ENCODE peak calls at places on chromosome 7, in seven cellular contexts. I is IMR-90, P is upper lobe of left lung, T is heart left ventricle, D is gastrocnemius medialis, K is neural progenitor cell, Z is Peyer's patch. Q is an unnamed sample. For H3K9me3, the result is how much of the 10 kb centered on the place peaks cover.

GRCh38 chr7:42142089-42142488 is 94.9 kb downstream of the GLI3 start:
- DNase-seq in I (no peak), P (no peak), T (no peak), K (no peak), D (no peak), Z (no peak), Q (no peak)

GRCh38 chr7:123499211-123499968 is 35.0 kb downstream of the IQUB start:
- DNase-seq in P (no peak), I (no peak), Z (no peak), D (no peak), K (no peak), T (no peak), Q (no peak)

GRCh38 chr7:112654322-112655216 is 135.6 kb downstream of the TMEM168 start:
- DNase-seq in P (no peak), T (no peak), K (no peak), D (no peak), Z (no peak), I (no peak), Q (no peak)

GRCh38 chr7:134535919-134536299 is 8.5 kb downstream of the AKR1B10 start:
- DNase-seq in I (no peak), K (no peak), D (no peak), P (no peak), T (no peak), Z (no peak), Q (no peak)

GRCh38 chr7:157621131-157621681 is 284.4 kb downstream of the DNAJB6 start:
- DNase-seq in P (peak), D (no peak), K (no peak), I (no peak), Z (peak), T (peak), Q (no peak)

GRCh38 chr7:22662031-22662430 is 65.0 kb upstream of the IL6 start:
- DNase-seq in Z (no peak), T (no peak), K (no peak), I (peak), D (no peak), P (no peak), Q (no peak)

GRCh38 chr7:30681262-30682130 is 760 bp downstream of the CRHR2 start:
- DNase-seq in T (no peak), Z (no peak), I (no peak), K (peak), P (peak), D (no peak), Q (no peak)

GRCh38 chr7:85806321-85806720 is 619.5 kb upstream of the SEMA3D start:
- DNase-seq in D (no peak), T (no peak), P (no peak), Z (no peak), K (peak), I (no peak), Q (no peak)

GRCh38 chr7:57328963-57329362 is 121.0 kb upstream of the ZNF716 start:
- DNase-seq in P (no peak), I (no peak), Z (no peak), T (no peak), K (no peak), D (no peak), Q (no peak)

GRCh38 chr7:156928406-156928747 is 21.1 kb upstream of the NOM1 start:
- DNase-seq in I (no peak), D (no peak), K (no peak), P (no peak), T (no peak), Z (no peak), Q (no peak)

GRCh38 chr7:111560773-111561658 is 1.3 kb downstream of the IMMP2L start:
- DNase-seq in I (peak), K (peak), Z (no peak), T (no peak), P (no peak), D (no peak), Q (no peak)

GRCh38 chr7:120944826-120945562 is 5.6 kb upstream of the ING3 start:
- DNase-seq in P (no peak), Z (no peak), D (no peak), K (no peak), I (no peak), T (no peak), Q (no peak)

GRCh38 chr7:82617156-82617555 is 173.6 kb upstream of the CACNA2D1 start:
- DNase-seq in I (no peak), T (no peak), D (no peak), Z (no peak), P (no peak), K (no peak), Q (no peak)

GRCh38 chr7:32378991-32379390 is 111.2 kb downstream of the LSM5 start:
- DNase-seq in T (no peak), P (no peak), K (no peak), D (no peak), I (no peak), Z (no peak), Q (no peak)

GRCh38 chr7:1412322-1413261 is 46.7 kb downstream of the MICALL2 start:
- DNase-seq in K (peak), Z (peak), D (peak), T (peak), P (peak), I (peak), Q (peak)

GRCh38 chr7:78383096-78383495 is 584.5 kb downstream of the PHTF2 start:
- DNase-seq in P (no peak), K (no peak), Z (no peak), D (no peak), T (no peak), I (no peak), Q (no peak)

GRCh38 chr7:67937717-67938191 is 941.1 kb downstream of the TYW1 start:
- DNase-seq in I (peak), K (no peak), Z (no peak), T (no peak), P (no peak), D (no peak), Q (no peak)

GRCh38 chr7:80257751-80258150 is 123.1 kb downstream of the GNAI1 start:
- DNase-seq in Z (no peak), P (no peak), T (no peak), D (no peak), I (no peak), K (no peak), Q (no peak)

GRCh38 chr7:156994417-156994816 is 16.0 kb downstream of the MNX1 start:
- DNase-seq in P (no peak), D (no peak), I (no peak), Z (no peak), T (no peak), K (no peak), Q (no peak)

GRCh38 chr7:97024209-97025129 is at the start of gene DLX5:
- DNase-seq in K (peak), Z (no peak), D (no peak), P (peak), T (peak), I (peak), Q (peak)

GRCh38 chr7:1015196-1015595 is 29.1 kb upstream of the GPR146 start:
- DNase-seq in K (no peak), Z (no peak), I (no peak), T (no peak), P (no peak), D (no peak), Q (no peak)

GRCh38 chr7:125670926-125671572 is 741.4 kb upstream of the POT1 start:
- DNase-seq in I (no peak), P (no peak), D (no peak), Z (no peak), T (no peak), K (peak), Q (no peak)

GRCh38 chr7:47786557-47787248 is 161.6 kb downstream of the PKD1L1 start:
- DNase-seq in I (peak), D (peak), T (no peak), P (no peak), K (peak), Z (peak), Q (peak)

GRCh38 chr7:79823246-79823951 is 311.2 kb upstream of the GNAI1 start:
- DNase-seq in P (no peak), T (no peak), I (peak), D (no peak), K (no peak), Z (no peak), Q (no peak)

GRCh38 chr7:66952343-66953043 is 31.5 kb downstream of the TMEM248 start:
- DNase-seq in I (peak), P (no peak), D (no peak), T (no peak), K (no peak), Z (peak), Q (no peak)

GRCh38 chr7:137324796-137325700 is 18.5 kb downstream of the PTN start:
- DNase-seq in T (no peak), P (no peak), Z (no peak), I (no peak), K (no peak), D (no peak), Q (no peak)

GRCh38 chr7:11831727-11832495 is at the start of gene THSD7A:
- DNase-seq in D (no peak), Z (peak), K (peak), T (peak), P (peak), I (peak), Q (peak)

GRCh38 chr7:145884716-145885514 is 231.7 kb upstream of the CNTNAP2 start:
- DNase-seq in I (no peak), P (no peak), Z (no peak), T (no peak), K (no peak), D (no peak), Q (no peak)

GRCh38 chr7:155677688-155678087 is 33.2 kb downstream of the RBM33 start:
- DNase-seq in D (no peak), T (no peak), K (no peak), I (no peak), Z (no peak), P (no peak), Q (no peak)

GRCh38 chr7:104972510-104972909 is 41.5 kb upstream of the KMT2E start:
- DNase-seq in K (no peak), D (no peak), Z (no peak), I (peak), T (no peak), P (no peak), Q (no peak)

GRCh38 chr7:135670179-135670578 is 7.9 kb downstream of the STMP1 start:
- DNase-seq in I (peak), D (no peak), Z (no peak), T (no peak), K (no peak), P (no peak), Q (no peak)

GRCh38 chr7:29972315-29972669 is 17.3 kb downstream of the SCRN1 start:
- DNase-seq in I (no peak), Z (no peak), D (no peak), T (no peak), K (no peak), P (no peak), Q (no peak)

GRCh38 chr7:156131881-156132280 is 319.6 kb upstream of the SHH start:
- DNase-seq in T (no peak), K (no peak), Z (no peak), P (no peak), I (no peak), D (no peak), Q (no peak)

GRCh38 chr7:100035865-100036264 is 13.7 kb upstream of the ZSCAN21 start:
- DNase-seq in D (no peak), I (peak), K (no peak), P (no peak), T (no peak), Z (no peak), Q (no peak)

GRCh38 chr7:101972627-101973026 is 155.2 kb downstream of the CUX1 start:
- DNase-seq in P (no peak), D (peak), K (no peak), T (no peak), I (no peak), Z (no peak), Q (no peak)

GRCh38 chr7:13846386-13846785 is 143.1 kb downstream of the ETV1 start:
- DNase-seq in D (no peak), T (no peak), K (no peak), P (no peak), Z (no peak), I (no peak), Q (no peak)

GRCh38 chr7:55109384-55110167 is 90.8 kb downstream of the EGFR start:
- DNase-seq in I (peak), P (no peak), Z (no peak), D (peak), T (no peak), K (no peak), Q (no peak)

GRCh38 chr7:150728011-150728410 is 9.2 kb upstream of the GIMAP5 start:
- DNase-seq in T (no peak), I (no peak), Z (no peak), D (no peak), K (no peak), P (no peak), Q (no peak)

GRCh38 chr7:134547738-134548054 is 1.2 kb upstream of the AKR1B15 start:
- DNase-seq in I (peak), P (no peak), Z (peak), K (peak), D (peak), T (peak), Q (peak)

GRCh38 chr7:95478139-95479037 is 7.4 kb upstream of the ASB4 start:
- DNase-seq in K (peak), I (peak), D (no peak), Z (peak), P (no peak), T (no peak), Q (no peak)
- H3K27ac ChIP-seq in K (no peak), I (no peak), D (no peak), Z (no peak), P (no peak), T (no peak), Q (no peak)

GRCh38 chr7:34026481-34027225 is 121.3 kb downstream of the BMPER start:
- DNase-seq in P (no peak), Z (no peak), K (no peak), I (peak), T (no peak), D (no peak), Q (no peak)
- H3K9me3 ChIP-seq in P (under half), Z (under half), K (under half), I (under half), T (under half), D (under half), Q (under half)

GRCh38 chr7:130989006-130989795 is 255.2 kb upstream of the KLF14 start:
- DNase-seq in Z (no peak), P (no peak), I (no peak), D (no peak), T (no peak), K (no peak), Q (no peak)
- TF ChIP-seq CTCF in Z (no peak), P (no peak), I (no peak), D (no peak), T (no peak), K (no peak), Q (no peak)

GRCh38 chr7:44259547-44260457 is 59.0 kb downstream of the YKT6 start:
- DNase-seq in K (no peak), Z (peak), D (peak), I (peak), T (no peak), P (peak), Q (peak)

GRCh38 chr7:44257213-44257612 is 56.4 kb downstream of the YKT6 start:
- DNase-seq in I (no peak), D (no peak), P (peak), Z (no peak), T (no peak), K (no peak), Q (no peak)

GRCh38 chr7:44257618-44258422 is 57.0 kb downstream of the YKT6 start:
- DNase-seq in P (peak), T (peak), I (peak), K (peak), D (peak), Z (peak), Q (peak)

GRCh38 chr7:44258423-44258760 is 57.6 kb downstream of the YKT6 start:
- DNase-seq in D (no peak), P (no peak), K (no peak), I (no peak), T (no peak), Z (no peak), Q (no peak)

DNA sequence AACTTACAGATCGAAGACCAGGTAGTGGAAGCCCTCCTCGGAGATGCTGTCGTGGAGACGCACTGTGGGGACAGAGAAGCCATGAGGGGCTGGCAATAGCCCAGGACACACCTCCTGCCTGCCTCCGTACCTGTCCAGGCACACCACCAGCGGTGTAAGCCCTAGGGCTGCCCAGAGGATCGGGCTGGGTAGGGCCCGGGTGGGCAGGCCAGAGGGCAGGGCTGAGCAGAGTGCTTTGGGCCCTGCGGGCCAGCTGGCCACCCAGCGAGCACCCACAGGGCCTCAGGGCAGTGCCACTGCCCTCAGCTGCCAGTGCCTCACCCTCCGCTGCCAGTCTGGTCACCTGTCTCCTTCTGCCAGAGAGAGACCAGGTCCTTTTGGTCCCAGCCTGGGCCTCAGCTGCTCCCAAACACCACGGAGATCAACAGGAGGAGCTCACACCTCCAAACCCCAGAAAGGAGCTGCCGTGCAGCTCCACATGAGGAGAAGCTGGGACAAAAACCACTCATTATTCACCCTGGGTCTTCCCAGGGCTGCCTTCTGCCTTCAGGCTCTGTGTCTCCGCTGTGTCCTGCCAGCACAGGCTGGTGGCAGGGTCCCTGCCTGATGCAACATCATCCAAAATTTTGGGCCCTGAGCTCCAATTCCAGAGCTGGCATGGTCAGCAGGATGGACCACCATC is 58.2 kb downstream of the YKT6 start:
- DNase-seq in I (no peak), D (peak), K (no peak), T (no peak), P (peak), Z (no peak), Q (no peak)
- H3K27ac ChIP-seq in I (no peak), D (peak), K (no peak), T (peak), P (peak), Z (peak), Q (peak)

GRCh38 chr7:153543232-153543631 is 509.0 kb upstream of the DPP6 start:
- DNase-seq in K (no peak), T (no peak), I (no peak), D (no peak), Z (no peak), P (no peak), Q (no peak)
- H3K9me3 ChIP-seq in K (under half), T (under half), I (under half), D (under half), Z (under half), P (under half), Q (under half)

GRCh38 chr7:36083626-36084380 is 69.3 kb upstream of the EEPD1 start:
- DNase-seq in Z (no peak), K (no peak), P (no peak), T (no peak), D (no peak), I (no peak), Q (no peak)

GRCh38 chr7:36085096-36085495 is 68.0 kb upstream of the EEPD1 start:
- DNase-seq in Z (no peak), P (peak), D (no peak), T (no peak), I (no peak), K (no peak), Q (no peak)

GRCh38 chr7:36086571-36086970 is 66.5 kb upstream of the EEPD1 start:
- DNase-seq in T (no peak), Z (no peak), D (no peak), P (no peak), K (no peak), I (no peak), Q (no peak)

GRCh38 chr7:36082910-36083309 is 70.1 kb upstream of the EEPD1 start:
- DNase-seq in P (no peak), K (peak), I (no peak), D (no peak), T (no peak), Z (no peak), Q (no peak)

DNA sequence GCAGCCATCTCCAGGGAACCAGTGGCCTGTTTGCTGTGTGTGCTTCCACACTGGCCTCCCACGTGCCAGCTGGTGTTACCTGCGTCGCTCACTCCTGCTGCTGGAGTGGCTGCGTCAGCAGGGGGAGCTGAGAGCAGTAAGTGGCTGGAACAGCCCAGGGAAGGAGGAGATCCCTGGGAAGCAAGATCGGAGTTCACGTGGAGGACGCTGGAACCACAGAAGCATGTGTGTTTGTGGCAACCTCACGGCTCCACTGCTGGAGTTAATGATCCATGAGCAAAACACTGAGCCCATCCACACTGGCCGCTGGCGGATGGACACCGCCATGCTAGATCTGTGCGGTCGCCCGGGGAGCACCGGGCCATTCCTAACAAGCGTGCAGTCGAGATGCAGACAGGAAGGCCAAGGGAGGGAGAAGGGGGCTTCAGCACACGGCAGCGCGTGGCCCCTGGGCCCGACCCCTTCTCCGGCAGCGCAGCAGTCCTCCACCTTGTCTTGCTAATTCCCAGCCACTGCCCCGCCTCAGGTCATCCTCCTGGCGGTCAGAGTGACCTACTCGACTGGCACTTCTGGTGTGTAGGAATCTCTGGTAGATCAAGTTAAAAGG is 68.5 kb upstream of the EEPD1 start:
- DNase-seq in T (no peak), Z (peak), D (peak), P (peak), K (peak), I (peak), Q (peak)
- TF ChIP-seq CTCF in T (peak), Z (peak), D (peak), P (no peak), K (peak), I (peak), Q (peak)

GRCh38 chr7:25859732-25860131 is 292.3 kb upstream of the NFE2L3 start:
- DNase-seq in P (no peak), I (no peak), T (no peak), D (no peak), K (no peak), Z (no peak), Q (no peak)

GRCh38 chr7:25859412-25859704 is 292.6 kb upstream of the NFE2L3 start:
- DNase-seq in D (no peak), Z (no peak), T (no peak), K (no peak), I (no peak), P (no peak), Q (no peak)

GRCh38 chr7:25858562-25859411 is 293.2 kb upstream of the NFE2L3 start:
- DNase-seq in D (no peak), Z (no peak), K (peak), I (no peak), P (peak), T (no peak), Q (no peak)

GRCh38 chr7:25857376-25858067 is 294.5 kb upstream of the NFE2L3 start:
- DNase-seq in I (peak), P (no peak), Z (peak), D (peak), T (no peak), K (peak), Q (no peak)

GRCh38 chr7:25858200-25858561 is 293.8 kb upstream of the NFE2L3 start:
- DNase-seq in P (no peak), Z (no peak), D (no peak), I (no peak), T (no peak), K (no peak), Q (no peak)
- H3K27ac ChIP-seq in P (no peak), Z (peak), D (peak), I (no peak), T (no peak), K (no peak), Q (no peak)